ENCODE peak calls at places on chromosomes 4 and X, in seven cellular contexts. L is upper lobe of right lung, D is EH, H is OCI-LY7, K is AG09309, B is amniotic stem cell, P is RCC 7860. S is an unnamed sample.

GRCh38 chrX:11040976-11041375 is 70.2 kb upstream of the HCCS start:
- DNase-seq in B (no peak), L (no peak), H (no peak), D (no peak), P (no peak), K (no peak), S (no peak)

GRCh38 chrX:36436286-36436860 is 516.8 kb downstream of the CFAP47 start:
- DNase-seq in K (no peak), P (peak), H (no peak), L (no peak), D (no peak), B (no peak), S (no peak)

GRCh38 chr4:55030606-55031005 is 94.8 kb downstream of the KDR start:
- DNase-seq in P (no peak), H (no peak), L (no peak), B (no peak), D (no peak), K (no peak), S (no peak)

GRCh38 chrX:54808109-54808604 is 612 bp downstream of the MAGED2 start:
- DNase-seq in K (no peak), H (no peak), B (no peak), D (peak), P (no peak), L (peak), S (no peak)

GRCh38 chr4:8870647-8871416 is 807 bp downstream of the HMX1 start:
- DNase-seq in L (no peak), H (no peak), D (no peak), P (no peak), K (no peak), B (no peak), S (no peak)

GRCh38 chrX:13194291-13195103 is 125.4 kb downstream of the ATXN3L start:
- DNase-seq in B (no peak), H (peak), P (peak), K (no peak), L (no peak), D (peak), S (no peak)

GRCh38 chrX:131262738-131263679 is 26.1 kb downstream of the IGSF1 start:
- DNase-seq in K (no peak), B (no peak), L (no peak), P (no peak), H (peak), D (no peak), S (no peak)

GRCh38 chr4:184590196-184590595 is 59.1 kb downstream of the CASP3 start:
- DNase-seq in L (no peak), D (no peak), B (no peak), P (no peak), H (no peak), K (no peak), S (no peak)

GRCh38 chrX:130981836-130982235 is 76.3 kb upstream of the ARHGAP36 start:
- DNase-seq in L (no peak), K (no peak), H (no peak), B (no peak), D (no peak), P (no peak), S (no peak)

GRCh38 chr4:99754756-99755155 is 61.9 kb upstream of the DAPP1 start:
- DNase-seq in D (peak), K (no peak), P (no peak), L (no peak), B (no peak), H (no peak), S (no peak)

GRCh38 chr4:33625762-33626161 is 2618.6 kb downstream of the ARAP2 start:
- DNase-seq in K (no peak), B (no peak), L (no peak), H (no peak), P (no peak), D (no peak), S (no peak)

GRCh38 chr4:52943644-52944043 is 81.5 kb downstream of the RASL11B start:
- DNase-seq in K (no peak), D (no peak), B (no peak), L (no peak), P (no peak), H (no peak), S (no peak)

GRCh38 chr4:1026115-1026514 is 14.7 kb downstream of the FGFRL1 start:
- DNase-seq in D (peak), B (no peak), K (no peak), P (peak), L (no peak), H (peak), S (no peak)

GRCh38 chrX:81708506-81708905 is 506.6 kb downstream of the SH3BGRL start:
- DNase-seq in K (no peak), P (peak), D (no peak), B (no peak), L (no peak), H (no peak), S (no peak)

GRCh38 chr4:22978656-22979055 is 285.9 kb downstream of the GBA3 start:
- DNase-seq in P (peak), B (no peak), H (no peak), D (no peak), K (no peak), L (no peak), S (no peak)

GRCh38 chr4:19473569-19473968 is 778.1 kb upstream of the SLIT2 start:
- DNase-seq in P (no peak), K (no peak), D (peak), L (no peak), H (no peak), B (no peak), S (no peak)

GRCh38 chrX:123489011-123489410 is 243.8 kb downstream of the THOC2 start:
- DNase-seq in P (no peak), K (no peak), D (peak), L (no peak), H (no peak), B (no peak), S (no peak)

GRCh38 chr4:56656346-56656643 is 24.8 kb downstream of the HOPX start:
- DNase-seq in H (no peak), B (no peak), D (no peak), K (no peak), P (no peak), L (no peak), S (peak)

GRCh38 chrX:38438321-38438720 is 85.9 kb downstream of the OTC start:
- DNase-seq in D (no peak), L (no peak), H (no peak), B (no peak), P (no peak), K (no peak), S (no peak)

GRCh38 chr4:80265571-80266266 is 745 bp upstream of the FGF5 start:
- DNase-seq in K (peak), H (no peak), L (no peak), D (peak), B (peak), P (peak), S (peak)

GRCh38 chr4:147863111-147863747 is 131.3 kb downstream of the ARHGAP10 start:
- DNase-seq in H (no peak), L (no peak), D (peak), P (no peak), K (no peak), B (no peak), S (no peak)

GRCh38 chrX:40083120-40083978 is 14.4 kb downstream of the BCOR start:
- DNase-seq in D (no peak), B (no peak), P (no peak), L (peak), K (no peak), H (no peak), S (no peak)

GRCh38 chr4:157220026-157220881 is at the start of gene GRIA2:
- DNase-seq in L (peak), D (peak), H (no peak), B (peak), K (peak), P (no peak), S (peak)

GRCh38 chr4:94523033-94523590 is 71.4 kb downstream of the PDLIM5 start:
- DNase-seq in L (no peak), B (no peak), P (no peak), D (peak), K (no peak), H (no peak), S (no peak)

GRCh38 chr4:165464338-165464737 is 85.5 kb downstream of the CPE start:
- DNase-seq in H (no peak), L (no peak), D (no peak), P (no peak), K (no peak), B (no peak), S (no peak)

GRCh38 chr4:88757776-88758175 is 60.1 kb upstream of the NAP1L5 start:
- DNase-seq in K (no peak), B (no peak), P (no peak), L (no peak), D (no peak), H (no peak), S (no peak)

GRCh38 chr4:6771229-6771671 is 11.3 kb upstream of the KIAA0232 start:
- DNase-seq in D (no peak), K (no peak), B (no peak), P (peak), L (peak), H (no peak), S (no peak)

GRCh38 chrX:14398725-14399124 is 130.6 kb upstream of the GLRA2 start:
- DNase-seq in B (no peak), L (no peak), P (no peak), H (no peak), D (peak), K (peak), S (no peak)

GRCh38 chr4:4641661-4642180 is 99.9 kb upstream of the STX18 start:
- DNase-seq in K (no peak), P (no peak), B (no peak), L (no peak), H (no peak), D (no peak), S (no peak)

GRCh38 chr4:139913995-139914394 is 240.0 kb downstream of the MAML3 start:
- DNase-seq in D (peak), H (no peak), L (no peak), K (peak), P (no peak), B (peak), S (peak)

GRCh38 chrX:13581554-13581953 is 12.2 kb downstream of the EGFL6 start:
- DNase-seq in L (no peak), H (no peak), K (no peak), P (no peak), D (peak), B (no peak), S (no peak)

GRCh38 chr4:118352843-118353373 is at the start of gene PRSS12:
- DNase-seq in D (peak), H (no peak), P (peak), B (peak), L (peak), K (no peak), S (peak)

GRCh38 chr4:162239992-162240769 is 76.4 kb upstream of the FSTL5 start:
- DNase-seq in L (no peak), B (no peak), P (no peak), H (no peak), K (no peak), D (no peak), S (no peak)

GRCh38 chr4:146243141-146243882 is 29.0 kb downstream of the REELD1 start:
- DNase-seq in B (no peak), K (no peak), H (peak), P (peak), L (peak), D (peak), S (peak)